ENCODE peak calls at places on chromosomes 7 and 10, in nine cellular contexts. Y, X, L, N, H, V, M, C and S are unnamed samples.

GRCh38 chr7:47461161-47461560 is 120.8 kb downstream of the TNS3 start:
- DNase-seq in N (no peak), M (no peak), V (no peak), Y (no peak), H (no peak), X (no peak), L (no peak), C (peak; percentile 79), S (no peak)

GRCh38 chr7:113891828-113892227 is 27.0 kb downstream of the PPP1R3A start:
- DNase-seq in M (no peak), C (no peak), Y (peak; percentile 76), L (no peak), N (no peak), V (no peak), H (no peak), X (no peak), S (no peak)

GRCh38 chr10:108454224-108454623 is 1289.7 kb upstream of the SORCS1 start:
- DNase-seq in X (no peak), Y (no peak), H (no peak), N (no peak), L (no peak), V (no peak), C (no peak), M (no peak), S (no peak)

GRCh38 chr7:2954433-2954853 is 89.2 kb downstream of the CARD11 start:
- DNase-seq in X (no peak), Y (no peak), N (no peak), V (no peak), M (no peak), H (no peak), C (no peak), L (no peak), S (no peak)

GRCh38 chr10:47078393-47079163 is 167.3 kb downstream of the PTPN20 start:
- DNase-seq in L (no peak), M (no peak), V (no peak), C (no peak), Y (no peak), N (no peak), X (no peak), H (no peak), S (no peak)

GRCh38 chr10:35136263-35136815 is 9.7 kb downstream of the CREM start:
- DNase-seq in M (no peak), Y (no peak), H (peak; percentile 65), C (no peak), V (no peak), X (no peak), N (no peak), L (no peak), S (no peak)

GRCh38 chr10:130459851-130460490 is 323.8 kb downstream of the GLRX3 start:
- DNase-seq in L (no peak), V (no peak), C (no peak), M (no peak), N (no peak), H (no peak), X (no peak), Y (no peak), S (no peak)

GRCh38 chr10:117615649-117616048 is 73.1 kb downstream of the EMX2 start:
- DNase-seq in X (no peak), Y (no peak), V (no peak), M (no peak), N (no peak), L (no peak), H (no peak), C (no peak), S (no peak)

GRCh38 chr7:37342665-37343471 is 105.8 kb downstream of the ELMO1 start:
- DNase-seq in X (no peak), N (peak; percentile 48), V (peak; percentile 41), H (peak; percentile 99), L (no peak), Y (no peak), M (peak; percentile 64), C (peak; percentile 79), S (peak; percentile 24)

GRCh38 chr10:96758423-96758822 is 38.1 kb upstream of the PIK3AP1 start:
- DNase-seq in C (no peak), L (no peak), X (no peak), V (no peak), N (no peak), M (no peak), Y (no peak), H (peak; percentile 99), S (no peak)

GRCh38 chr7:22860784-22861482 is 38.3 kb upstream of the TOMM7 start:
- DNase-seq in Y (peak; percentile 70), M (no peak), V (no peak), N (peak; percentile 20), X (no peak), H (peak; percentile 79), C (no peak), L (no peak), S (no peak)

GRCh38 chr7:73307436-73307835 is 1.2 kb downstream of the NSUN5 start:
- DNase-seq in N (no peak), C (no peak), X (no peak), M (no peak), Y (no peak), H (no peak), V (no peak), L (no peak), S (no peak)